ENCODE peak calls at places on chromosomes 11 and 22, in four cellular contexts. K is mucosa of descending colon, T is psoas muscle, N is heart right ventricle. M is an unnamed sample. For H3K4me1, the result is how much of the 10 kb centered on the place peaks cover.

GRCh38 chr11:6497069-6497839 is at the start of gene DNHD1:
- DNase-seq in T (no peak), K (no peak), N (no peak), M (no peak)

GRCh38 chr11:71929491-71929890 is 645 bp downstream of the RNF121 start:
- DNase-seq in N (no peak), T (no peak), K (no peak), M (no peak)

GRCh38 chr22:20567993-20568417 is 60.6 kb downstream of the MED15 start:
- DNase-seq in K (no peak), T (no peak), N (no peak), M (peak)

GRCh38 chr11:36077886-36078685 is 134.2 kb downstream of the LDLRAD3 start:
- DNase-seq in N (no peak), K (no peak), T (no peak), M (no peak)

GRCh38 chr11:15006139-15006759 is 34.1 kb upstream of the CALCA start:
- DNase-seq in K (no peak), N (no peak), T (no peak), M (peak)

GRCh38 chr11:8693555-8693954 is 11.0 kb downstream of the RPL27A start:
- DNase-seq in T (no peak), K (no peak), N (no peak), M (no peak)

GRCh38 chr11:66979336-66979980 is 4.4 kb downstream of the C11orf86 start:
- DNase-seq in T (no peak), K (no peak), N (no peak), M (no peak)

GRCh38 chr22:48259991-48260670 is 1497.7 kb downstream of the TBC1D22A start:
- DNase-seq in N (no peak), T (no peak), K (no peak), M (no peak)

GRCh38 chr11:299951-300735 is 817 bp upstream of the IFITM5 start:
- DNase-seq in T (peak), K (no peak), N (no peak), M (no peak)

GRCh38 chr11:6022954-6023353 is 7.6 kb downstream of the OR56A1 start:
- DNase-seq in K (peak), N (peak), T (no peak), M (peak)

GRCh38 chr22:48270731-48271130 is 1508.3 kb downstream of the TBC1D22A start:
- DNase-seq in T (no peak), N (no peak), K (peak), M (no peak)

GRCh38 chr11:45212566-45213315 is 66.3 kb downstream of the PRDM11 start:
- DNase-seq in T (no peak), K (no peak), N (no peak), M (no peak)

GRCh38 chr11:16095756-16096155 is 260.6 kb downstream of the SOX6 start:
- DNase-seq in T (no peak), K (no peak), N (no peak), M (no peak)

GRCh38 chr11:65803797-65804492 is 17.1 kb downstream of the OVOL1 start:
- DNase-seq in T (no peak), K (no peak), N (no peak), M (no peak)

GRCh38 chr11:126408496-126408895 is 53.0 kb downstream of the ST3GAL4 start:
- DNase-seq in T (no peak), K (no peak), N (no peak), M (no peak)

GRCh38 chr11:75320643-75321042 is 30.8 kb downstream of the ARRB1 start:
- DNase-seq in N (no peak), T (no peak), K (no peak), M (no peak)

GRCh38 chr11:2577071-2578005 is 122.5 kb downstream of the KCNQ1OT1 start:
- DNase-seq in N (no peak), T (peak), K (peak), M (no peak)

GRCh38 chr11:118142809-118143208 is 9.8 kb downstream of the SCN4B start:
- DNase-seq in N (no peak), K (peak), T (no peak), M (no peak)

GRCh38 chr22:46245515-46245914 is 4.6 kb downstream of the CDPF1 start:
- DNase-seq in N (peak), T (peak), K (no peak), M (no peak)

GRCh38 chr22:42562282-42562681 is 8.5 kb downstream of the SERHL2 start:
- DNase-seq in T (no peak), N (no peak), K (no peak), M (no peak)

GRCh38 chr11:63608353-63609345 is 5.6 kb downstream of the PLAAT3 start:
- DNase-seq in N (no peak), T (no peak), K (no peak), M (peak)

GRCh38 chr11:43687120-43687791 is 6.7 kb downstream of the HSD17B12 start:
- DNase-seq in N (peak), T (peak), K (no peak), M (peak)

GRCh38 chr11:43686207-43686606 is 5.7 kb downstream of the HSD17B12 start:
- DNase-seq in K (no peak), N (no peak), T (no peak), M (no peak)

GRCh38 chr11:43689167-43689566 is 8.6 kb downstream of the HSD17B12 start:
- DNase-seq in N (no peak), T (no peak), K (no peak), M (no peak)

GRCh38 chr11:43681543-43681942 is 1.0 kb downstream of the HSD17B12 start:
- DNase-seq in K (no peak), T (no peak), N (no peak), M (no peak)

GRCh38 chr11:43685483-43685882 is 4.9 kb downstream of the HSD17B12 start:
- DNase-seq in K (no peak), T (no peak), N (no peak), M (no peak)
- H3K4me3 ChIP-seq in K (no peak), T (no peak), N (no peak), M (peak)

GRCh38 chr22:30016596-30016995 is 63.7 kb upstream of the HORMAD2 start:
- DNase-seq in N (no peak), K (no peak), T (no peak), M (no peak)
- H3K4me1 ChIP-seq in N (under half), K (under half), T (under half), M (under half)

GRCh38 chr11:108223449-108224149 is 732 bp downstream of the ATM start:
- DNase-seq in T (no peak), N (no peak), K (no peak), M (peak)

GRCh38 chr11:108224908-108225786 is 2.3 kb downstream of the ATM start:
- DNase-seq in K (no peak), N (no peak), T (no peak), M (peak)

GRCh38 chr11:108226036-108226435 is 3.2 kb downstream of the ATM start:
- DNase-seq in N (no peak), T (no peak), K (no peak), M (no peak)

GRCh38 chr11:108222686-108223448 is at the start of gene ATM:
- DNase-seq in K (peak), T (peak), N (peak), M (peak)

DNA sequence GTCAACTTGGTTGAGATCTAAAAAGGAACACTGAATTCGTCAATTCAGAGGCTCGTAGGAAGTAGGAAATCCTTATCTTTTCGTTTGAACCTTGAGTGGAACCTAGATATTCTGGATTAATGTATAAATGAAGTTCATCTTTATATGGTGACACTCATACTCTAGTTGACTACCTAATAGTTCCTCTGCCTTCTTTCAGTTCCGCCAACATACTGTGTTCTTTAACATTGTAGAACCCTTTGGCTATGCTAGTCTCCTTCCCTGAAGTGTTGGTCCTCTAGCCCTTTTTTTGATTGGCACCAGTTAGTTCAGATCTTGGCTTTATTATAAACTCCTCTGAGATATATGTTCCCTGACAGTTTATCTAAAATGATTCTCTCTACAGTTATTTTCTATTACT is 1.5 kb downstream of the ATM start:
- DNase-seq in T (no peak), K (no peak), N (no peak), M (no peak)
- H3K4me3 ChIP-seq in T (peak), K (no peak), N (peak), M (peak)

GRCh38 chr11:70645537-70645936 is 247.2 kb downstream of the CTTN start:
- DNase-seq in N (no peak), T (no peak), K (no peak), M (no peak)
- H3K4me1 ChIP-seq in N (under half), T (under half), K (under half), M (under half)

M was measured in adipocyte.